ENCODE peak calls at places on chromosomes 3 and 15, in ten cellular contexts. L is mammary epithelial cell, I is uterus, W is transverse colon, C is stomach, R is GM23248, H is foreskin keratinocyte, G is H9, O is upper lobe of left lung, E is pancreas. M is an unnamed sample.

GRCh38 chr3:178492496-178492895 is 43.7 kb upstream of the KCNMB2 start:
- DNase-seq in W (no peak), H (no peak), L (no peak), C (no peak), G (no peak), R (no peak), I (no peak), O (no peak), E (no peak), M (no peak)

GRCh38 chr15:60511351-60512157 is 32.6 kb upstream of the ICE2 start:
- DNase-seq in G (no peak), E (no peak), H (no peak), R (no peak), L (no peak), I (no peak), W (no peak), O (peak; percentile 21), C (no peak), M (no peak)

GRCh38 chr3:147393261-147393964 is 12.9 kb downstream of the ZIC4 start:
- DNase-seq in L (no peak), E (no peak), R (peak; percentile 88), O (peak; percentile 73), H (no peak), C (no peak), I (no peak), G (peak; percentile 91), W (no peak), M (no peak)

GRCh38 chr3:58049143-58049785 is 41.0 kb downstream of the FLNB start:
- DNase-seq in W (no peak), L (peak; percentile 97), H (peak; percentile 98), C (peak; percentile 56), I (peak; percentile 60), R (peak; percentile 84), G (peak; percentile 92), E (peak; percentile 88), O (no peak), M (peak; percentile 87)

GRCh38 chr15:96524676-96525417 is 194.3 kb downstream of the NR2F2 start:
- DNase-seq in H (no peak), G (no peak), O (no peak), R (no peak), W (no peak), I (no peak), C (no peak), E (no peak), L (no peak), M (no peak)

GRCh38 chr3:179640469-179640868 is 12.4 kb upstream of the USP13 start:
- DNase-seq in O (no peak), G (no peak), R (no peak), W (no peak), E (no peak), I (no peak), L (no peak), C (no peak), H (no peak), M (no peak)

GRCh38 chr3:105066106-105066839 is 300.4 kb upstream of the ALCAM start:
- DNase-seq in I (no peak), L (peak; percentile 5), W (no peak), G (no peak), C (no peak), H (peak; percentile 53), O (no peak), E (no peak), R (no peak), M (no peak)

GRCh38 chr15:82810061-82810862 is 834 bp downstream of the WHAMM start:
- DNase-seq in I (peak; percentile 23), H (no peak), E (peak; percentile 46), O (peak; percentile 92), W (peak; percentile 37), G (peak; percentile 35), R (peak; percentile 74), L (peak; percentile 48), C (peak; percentile 58), M (peak; percentile 46)

GRCh38 chr3:52106951-52107611 is 47.1 kb downstream of the POC1A start:
- DNase-seq in E (no peak), R (no peak), C (no peak), H (peak; percentile 81), G (no peak), I (no peak), O (no peak), W (no peak), L (peak; percentile 77), M (no peak)

GRCh38 chr3:63661242-63661641 is 8.8 kb downstream of the SNTN start:
- DNase-seq in I (no peak), G (no peak), O (no peak), C (no peak), H (no peak), E (no peak), L (no peak), W (no peak), R (peak; percentile 33), M (no peak)

GRCh38 chr3:72036899-72037298 is 252.0 kb upstream of the PROK2 start:
- DNase-seq in C (no peak), G (no peak), E (no peak), I (no peak), O (no peak), W (no peak), R (peak; percentile 77), L (no peak), H (no peak), M (no peak)

GRCh38 chr3:171970301-171970788 is 69.0 kb upstream of the FNDC3B start:
- DNase-seq in C (no peak), L (no peak), O (no peak), R (peak; percentile 69), W (no peak), E (no peak), I (no peak), H (no peak), G (no peak), M (no peak)
- H3K27ac ChIP-seq in C (no peak overlapping the region), L (no peak overlapping the region), O (no peak overlapping the region), R (peak overlapping the region; percentile 30), W (no peak overlapping the region), E (no peak overlapping the region), I (no peak overlapping the region), H (no peak overlapping the region), G (no peak overlapping the region), M (no peak overlapping the region)

GRCh38 chr3:29420106-29420505 is 139.2 kb downstream of the RBMS3 start:
- DNase-seq in H (no peak), E (no peak), W (no peak), L (no peak), C (no peak), G (no peak), I (peak; percentile 26), R (peak; percentile 50), O (no peak), M (no peak)
- H3K27ac ChIP-seq in H (no peak overlapping the region), E (no peak overlapping the region), W (no peak overlapping the region), L (no peak overlapping the region), C (no peak overlapping the region), G (no peak overlapping the region), I (no peak overlapping the region), R (no peak overlapping the region), O (no peak overlapping the region), M (no peak overlapping the region)

DNA sequence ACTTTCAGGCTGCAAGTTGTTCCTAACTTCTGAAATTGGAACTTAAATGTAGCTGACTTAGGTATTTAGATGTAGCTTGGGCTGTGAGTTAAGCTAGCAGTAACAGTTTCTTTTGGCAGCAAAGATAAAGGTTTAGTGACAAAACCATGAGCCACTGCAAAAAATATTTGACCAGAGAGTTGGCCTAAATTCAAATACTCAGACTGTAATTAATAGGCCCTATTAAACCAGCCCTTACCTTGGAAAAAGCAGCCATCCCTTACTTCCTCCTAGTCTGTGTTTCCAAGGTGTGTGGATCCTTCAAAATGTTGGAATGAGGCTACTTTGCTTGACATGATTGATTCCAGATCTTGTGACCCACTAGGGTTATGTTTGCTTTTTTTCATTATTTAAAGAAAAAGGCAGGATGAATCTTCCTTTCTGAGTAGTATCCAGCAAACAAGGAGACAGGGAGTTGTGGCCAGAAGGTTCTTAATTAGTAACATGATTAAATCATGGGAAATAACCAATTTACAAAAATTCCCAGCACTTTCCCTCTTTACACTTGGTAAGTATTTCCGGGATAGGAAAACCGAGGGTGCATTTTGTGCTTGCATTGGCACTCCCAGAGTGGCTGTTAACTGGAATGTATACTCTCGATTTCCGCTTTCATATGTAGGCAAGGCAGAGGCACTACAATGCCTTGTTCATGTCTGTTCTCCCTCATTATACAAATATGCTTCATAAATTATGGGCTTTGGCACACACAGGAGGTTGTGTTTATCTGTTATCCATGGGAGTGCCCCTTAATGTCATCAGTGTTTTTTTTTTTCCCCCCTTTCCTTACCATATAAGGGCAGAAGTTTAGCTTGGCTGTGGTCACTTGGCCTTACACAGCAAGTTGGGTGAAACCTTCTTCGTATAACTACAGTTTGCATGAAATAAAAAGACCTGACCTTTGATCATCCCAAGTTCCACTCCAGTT is 8.5 kb downstream of the TPM1 start:
- DNase-seq in I (no peak), L (no peak), H (no peak), W (peak; percentile 70), O (no peak), R (peak; percentile 85), E (no peak), C (no peak), G (no peak), M (no peak)
- H3K27ac ChIP-seq in I (peak overlapping the region; percentile 98), L (peak overlapping the region; percentile 41), H (no peak overlapping the region), W (peak overlapping the region; percentile 96), O (peak overlapping the region; percentile 90), R (peak overlapping the region; percentile 71), E (no peak overlapping the region), C (peak overlapping the region; percentile 96), G (no peak overlapping the region), M (peak overlapping the region; percentile 66)

DNA sequence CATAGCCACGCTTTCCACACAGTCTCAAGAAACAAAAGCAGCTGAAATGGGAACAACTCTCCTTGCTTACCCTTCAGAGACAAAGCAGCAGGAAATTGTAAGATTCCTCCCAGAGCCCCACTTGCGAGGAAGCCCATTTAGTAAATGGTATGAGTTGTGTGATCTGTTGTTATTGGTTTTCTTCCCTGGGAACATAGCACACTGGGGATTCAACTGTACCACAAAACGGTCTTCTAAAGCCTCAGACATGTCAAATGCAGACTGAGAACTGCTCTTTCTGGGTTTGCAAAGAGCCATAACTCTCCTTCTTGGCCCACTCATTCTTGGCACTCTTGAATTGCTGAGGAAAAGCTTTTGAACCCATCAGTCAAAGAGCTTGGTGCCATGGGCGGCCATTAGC is 101.0 kb upstream of the COL8A1 start:
- DNase-seq in I (no peak), C (no peak), G (no peak), E (no peak), W (no peak), R (no peak), O (no peak), H (no peak), L (no peak), M (no peak)
- H3K27ac ChIP-seq in I (no peak overlapping the region), C (no peak overlapping the region), G (no peak overlapping the region), E (no peak overlapping the region), W (no peak overlapping the region), R (no peak overlapping the region), O (no peak overlapping the region), H (no peak overlapping the region), L (no peak overlapping the region), M (no peak overlapping the region)

DNA sequence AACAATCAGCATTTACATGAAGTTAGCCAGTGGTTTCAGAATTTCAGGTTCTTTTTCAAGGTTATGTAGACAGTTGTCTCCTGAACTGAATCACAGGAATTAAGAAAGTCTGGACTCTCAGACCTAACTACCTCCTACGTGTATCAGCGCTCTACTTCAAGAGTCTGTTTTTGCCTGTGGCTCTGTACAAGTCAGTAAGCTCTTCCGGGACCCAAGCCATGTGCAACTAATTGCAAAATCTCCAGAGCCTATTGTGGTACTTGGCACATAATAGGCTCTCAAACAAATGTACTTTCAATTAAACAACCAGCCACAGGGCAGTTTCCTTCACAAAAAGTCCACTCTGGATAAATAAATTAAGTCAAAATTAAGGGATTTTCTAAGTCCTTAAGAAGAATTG is 414.2 kb downstream of the PDCD6IP start:
- DNase-seq in E (no peak), C (peak; percentile 71), O (no peak), R (peak; percentile 33), H (no peak), W (no peak), L (peak; percentile 3), I (no peak), G (no peak), M (peak; percentile 6)
- H3K27ac ChIP-seq in E (no peak overlapping the region), C (peak overlapping the region; percentile 78), O (no peak overlapping the region), R (no peak overlapping the region), H (no peak overlapping the region), W (no peak overlapping the region), L (no peak overlapping the region), I (no peak overlapping the region), G (no peak overlapping the region), M (no peak overlapping the region)